ENCODE peak calls at places on chromosomes 11 and 22, in eight cellular contexts. M, B, L, G, J, F, Z and Y are unnamed samples.
A peak's percentile ranks its signal among the peaks of the same experiment; 100 is the strongest.

GRCh38 chr11:65187146-65187675 is 5.5 kb downstream of the CAPN1 start:
- DNase-seq in M (no peak), B (no peak), L (no peak), G (no peak), J (peak; percentile 55), F (peak; percentile 55), Z (no peak), Y (no peak)

GRCh38 chr11:95877288-95877687 is 46.6 kb downstream of the MTMR2 start:
- DNase-seq in M (peak; percentile 63), B (no peak), L (no peak), G (no peak), J (no peak), F (no peak), Z (no peak), Y (no peak)

GRCh38 chr11:61698173-61698965 is 18.2 kb downstream of the DAGLA start:
- DNase-seq in M (no peak), B (no peak), L (no peak), G (no peak), J (no peak), F (no peak), Z (no peak), Y (no peak)

GRCh38 chr11:134682577-134682976 is 270.5 kb upstream of the B3GAT1 start:
- DNase-seq in M (no peak), B (peak; percentile 57), L (no peak), G (no peak), J (no peak), F (no peak), Z (no peak), Y (no peak)

GRCh38 chr11:7904910-7905309 is 26.2 kb downstream of the OR10A6 start:
- DNase-seq in M (peak; percentile 66), B (no peak), L (no peak), G (no peak), J (no peak), F (no peak), Z (no peak), Y (no peak)

GRCh38 chr11:1194977-1195689 is 27.7 kb upstream of the MUC5B start:
- DNase-seq in M (no peak), B (peak; percentile 66), L (no peak), G (no peak), J (peak; percentile 42), F (peak; percentile 30), Z (no peak), Y (no peak)

GRCh38 chr11:128316541-128317206 is 270.7 kb downstream of the ETS1 start:
- DNase-seq in M (no peak), B (no peak), L (no peak), G (no peak), J (no peak), F (no peak), Z (no peak), Y (no peak)

GRCh38 chr11:69941546-69942332 is 122.5 kb upstream of the FGF3 start:
- DNase-seq in M (no peak), B (no peak), L (no peak), G (no peak), J (no peak), F (no peak), Z (no peak), Y (no peak)

GRCh38 chr11:95884364-95884763 is 39.5 kb downstream of the MTMR2 start:
- DNase-seq in M (peak; percentile 16), B (no peak), L (no peak), G (no peak), J (no peak), F (no peak), Z (no peak), Y (no peak)

GRCh38 chr11:119424775-119425174 is 1.8 kb upstream of the THY1 start:
- DNase-seq in M (no peak), B (no peak), L (no peak), G (no peak), J (no peak), F (no peak), Z (peak; percentile 24), Y (no peak)

GRCh38 chr11:119422505-119423416 is at the start of gene THY1:
- DNase-seq in M (no peak), B (no peak), L (no peak), G (no peak), J (no peak), F (no peak), Z (peak; percentile 24), Y (no peak)

GRCh38 chr11:119421941-119422504 is 949 bp downstream of the THY1 start:
- DNase-seq in M (no peak), B (no peak), L (no peak), G (no peak), J (no peak), F (no peak), Z (peak; percentile 34), Y (no peak)

GRCh38 chr11:119424276-119424675 is 1.3 kb upstream of the THY1 start:
- DNase-seq in M (no peak), B (no peak), L (no peak), G (peak; percentile 13), J (no peak), F (no peak), Z (no peak), Y (no peak)

DNA sequence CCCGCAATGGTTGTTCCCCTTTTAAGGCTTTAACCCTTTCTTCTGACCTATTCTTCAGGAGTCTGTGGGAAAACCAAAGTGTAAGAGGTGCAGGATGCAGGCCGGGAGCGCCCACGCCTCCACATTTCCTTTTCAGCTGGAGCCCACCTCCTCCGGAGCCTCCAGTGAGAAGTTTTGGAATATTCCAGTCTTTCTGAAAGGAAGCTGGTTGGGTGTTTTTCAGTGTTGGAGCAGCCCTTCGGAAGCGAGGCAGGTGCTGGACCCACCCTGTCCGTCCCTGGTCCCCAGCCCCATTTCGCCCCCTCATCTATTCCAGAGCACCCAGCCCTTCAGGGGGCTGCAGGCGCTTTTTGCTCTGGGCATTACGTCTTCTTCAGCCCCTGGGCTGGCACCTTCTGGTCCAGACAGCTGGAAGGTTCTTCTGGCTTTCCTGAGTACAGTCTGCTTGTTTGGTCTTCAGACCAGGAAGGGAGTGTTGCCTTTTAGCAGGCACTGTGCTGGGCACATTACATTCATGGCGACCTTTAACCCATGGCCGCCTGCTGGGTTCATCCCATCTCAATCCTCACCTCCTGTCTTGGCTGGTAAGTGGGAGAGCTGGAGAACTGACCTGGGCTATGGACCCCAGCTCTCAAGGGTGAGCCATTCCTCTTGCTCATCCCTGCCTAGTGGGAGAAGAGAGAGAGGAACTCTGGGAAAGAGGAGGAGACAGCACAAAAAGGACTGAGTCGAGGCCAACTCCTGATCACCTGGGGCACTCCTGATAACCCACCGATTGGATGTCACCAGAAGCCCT is 685 bp upstream of the THY1 start:
- DNase-seq in M (no peak), B (no peak), L (no peak), G (no peak), J (no peak), F (no peak), Z (no peak), Y (no peak)
- H3K27ac ChIP-seq in M (no peak overlapping the region), B (no peak overlapping the region), L (no peak overlapping the region), G (no peak overlapping the region), J (no peak overlapping the region), F (no peak overlapping the region), Z (no peak overlapping the region), Y (no peak overlapping the region)

DNA sequence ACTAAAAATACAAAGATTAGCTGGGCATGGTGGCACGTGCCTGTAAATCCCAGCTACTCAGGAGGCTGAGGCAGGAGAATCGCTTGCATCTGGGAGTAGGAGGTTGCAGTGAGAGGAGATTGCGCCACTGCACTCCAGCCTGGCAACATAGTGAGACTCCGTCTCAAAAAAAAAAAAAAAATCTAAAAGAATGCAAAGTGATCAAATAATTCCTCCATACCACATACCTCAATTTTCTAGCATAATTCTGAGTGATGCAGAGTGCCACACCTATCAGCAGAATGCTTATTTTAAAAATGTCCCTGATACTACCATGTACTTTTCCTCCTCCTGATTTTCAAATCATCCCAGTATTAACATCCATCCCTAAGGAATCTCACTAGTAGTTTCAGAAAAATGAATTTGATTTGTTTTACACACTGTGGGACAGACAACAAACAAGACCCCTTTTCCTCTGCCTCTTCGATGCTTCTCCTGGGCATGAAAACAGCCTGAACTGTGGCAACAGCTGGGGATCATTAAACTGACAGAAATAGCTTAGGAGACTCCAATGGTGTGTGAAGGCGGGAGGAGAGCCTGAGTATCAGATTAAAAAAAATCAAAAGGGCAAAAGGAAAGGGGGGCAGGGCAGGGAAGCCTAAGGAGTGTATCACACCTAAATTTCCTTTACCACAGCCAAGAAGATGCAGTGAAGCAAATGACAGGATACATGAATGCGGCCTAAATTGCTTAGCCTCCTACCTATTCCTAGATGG is 114.7 kb downstream of the SGSM3 start:
- DNase-seq in M (no peak), B (no peak), L (no peak), G (no peak), J (no peak), F (no peak), Z (no peak), Y (no peak)
- H3K27ac ChIP-seq in M (no peak overlapping the region), B (no peak overlapping the region), L (no peak overlapping the region), G (no peak overlapping the region), J (no peak overlapping the region), F (no peak overlapping the region), Z (no peak overlapping the region), Y (no peak overlapping the region)

DNA sequence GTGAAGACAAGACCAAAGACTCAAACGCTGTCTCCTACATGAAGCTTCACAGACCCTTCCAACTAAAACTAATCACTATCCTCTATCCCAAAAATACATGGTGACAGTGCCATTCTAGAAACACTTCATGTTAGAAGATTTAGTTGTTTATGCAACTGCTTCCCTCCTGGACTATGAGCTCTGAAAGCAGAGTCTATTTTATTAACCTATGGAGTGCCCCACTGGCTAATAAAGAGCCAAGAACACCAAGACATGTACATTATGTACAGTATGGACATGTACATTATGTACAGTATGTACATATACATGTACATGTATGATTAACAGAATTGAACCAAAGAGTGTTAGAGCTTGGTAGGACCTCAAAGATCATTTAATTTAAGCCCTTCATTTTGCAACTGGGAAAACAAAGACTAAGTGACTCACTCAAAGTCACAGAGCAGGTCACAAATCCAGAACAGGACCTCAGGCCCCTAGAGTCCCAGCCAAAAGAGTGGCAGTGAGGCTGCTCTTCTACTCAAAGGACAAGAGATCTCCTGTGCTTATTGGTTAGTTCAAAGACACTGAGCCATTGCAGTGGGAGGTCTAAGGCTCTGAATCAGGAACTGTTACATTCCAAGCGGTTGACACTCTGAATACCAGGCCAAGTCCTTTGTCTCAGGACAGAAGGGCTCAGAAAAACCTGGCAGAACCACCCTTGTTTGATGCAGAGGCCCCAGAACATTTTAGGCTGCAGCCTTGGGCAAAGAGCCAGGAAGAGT is 103.9 kb downstream of the FAM168A start:
- DNase-seq in M (peak; percentile 94), B (no peak), L (no peak), G (no peak), J (no peak), F (peak; percentile 88), Z (peak; percentile 11), Y (no peak)
- H3K27ac ChIP-seq in M (peak overlapping the region; percentile 21), B (no peak overlapping the region), L (no peak overlapping the region), G (peak overlapping the region; percentile 27), J (no peak overlapping the region), F (peak overlapping the region; percentile 87), Z (peak overlapping the region; percentile 36), Y (no peak overlapping the region)

GRCh38 chr22:37910863-37911262 is 4.8 kb downstream of the MICALL1 start:
- DNase-seq in M (no peak), B (no peak), L (peak; percentile 84), G (no peak), J (no peak), F (no peak), Z (no peak), Y (no peak)
- H3K27ac ChIP-seq in M (no peak overlapping the region), B (peak overlapping the region; percentile 58), L (peak overlapping the region; percentile 69), G (no peak overlapping the region), J (peak overlapping the region; percentile 12), F (no peak overlapping the region), Z (peak overlapping the region; percentile 73), Y (no peak overlapping the region)